ENCODE peak calls at places on chromosomes 6 and 20, in four cellular contexts. W is ELR; N is effector memory CD8-positive, alpha-beta T cell; T is GM23248. B is an unnamed sample.

GRCh38 chr20:13995841-13996240 is 525 bp downstream of the MACROD2 start:
- DNase-seq in W (no peak), N (no peak), T (peak; percentile 54), B (no peak)

GRCh38 chr20:46071573-46071972 is 18.2 kb downstream of the NCOA5 start:
- DNase-seq in W (peak; percentile 14), N (no peak), T (no peak), B (no peak)

GRCh38 chr6:149242883-149243282 is 74.6 kb upstream of the TAB2 start:
- DNase-seq in W (peak; percentile 56), N (no peak), T (no peak), B (no peak)

GRCh38 chr6:169831450-169832246 is 80.2 kb downstream of the ERMARD start:
- DNase-seq in W (peak; percentile 57), N (peak; percentile 66), T (peak; percentile 63), B (no peak)

GRCh38 chr6:144314562-144314961 is 29.4 kb downstream of the UTRN start:
- DNase-seq in W (no peak), N (no peak), T (no peak), B (no peak)

GRCh38 chr20:5652626-5653573 is 97.3 kb upstream of the SHLD1 start:
- DNase-seq in W (peak; percentile 96), N (no peak), T (peak; percentile 91), B (no peak)

GRCh38 chr20:63553933-63554290 is at the start of gene FNDC11:
- DNase-seq in W (no peak), N (no peak), T (peak; percentile 58), B (no peak)

GRCh38 chr20:44586986-44587980 is 4.9 kb downstream of the PKIG start:
- DNase-seq in W (no peak), N (no peak), T (no peak), B (no peak)

GRCh38 chr6:129576456-129576855 is 133.5 kb downstream of the ARHGAP18 start:
- DNase-seq in W (no peak), N (no peak), T (no peak), B (no peak)

GRCh38 chr20:22561965-22562581 is 22.3 kb downstream of the FOXA2 start:
- DNase-seq in W (no peak), N (no peak), T (no peak), B (no peak)

GRCh38 chr6:44339301-44339700 is 3.1 kb upstream of the SPATS1 start:
- DNase-seq in W (no peak), N (no peak), T (no peak), B (no peak)

GRCh38 chr20:35663813-35664543 is 722 bp downstream of the CPNE1 start:
- DNase-seq in W (peak; percentile 58), N (peak; percentile 70), T (peak; percentile 52), B (no peak)

GRCh38 chr6:140050232-140050995 is 676.0 kb upstream of the CITED2 start:
- DNase-seq in W (peak; percentile 86), N (no peak), T (peak; percentile 76), B (no peak)

GRCh38 chr6:40164345-40164755 is 230.1 kb upstream of the MOCS1 start:
- DNase-seq in W (no peak), N (no peak), T (no peak), B (no peak)

GRCh38 chr20:24678351-24679106 is 209.1 kb downstream of the SYNDIG1 start:
- DNase-seq in W (no peak), N (no peak), T (no peak), B (no peak)

GRCh38 chr6:152316024-152316423 is 321.1 kb downstream of the SYNE1 start:
- DNase-seq in W (peak; percentile 83), N (no peak), T (peak; percentile 85), B (no peak)

GRCh38 chr6:139657121-139657520 is 282.7 kb upstream of the CITED2 start:
- DNase-seq in W (no peak), N (no peak), T (no peak), B (no peak)

GRCh38 chr6:72216222-72217106 is 330.1 kb downstream of the RIMS1 start:
- DNase-seq in W (no peak), N (no peak), T (no peak), B (no peak)

GRCh38 chr6:14255916-14256315 is 138.3 kb downstream of the CD83 start:
- DNase-seq in W (no peak), N (no peak), T (no peak), B (no peak)

GRCh38 chr20:53834044-53834442 is 236.4 kb downstream of the BCAS1 start:
- DNase-seq in W (peak; percentile 33), N (no peak), T (no peak), B (no peak)

GRCh38 chr6:7978736-7979135 is 68.1 kb upstream of the TXNDC5 start:
- DNase-seq in W (no peak), N (no peak), T (no peak), B (peak; percentile 58)

GRCh38 chr20:37735541-37735940 is 41.7 kb downstream of the CTNNBL1 start:
- DNase-seq in W (no peak), N (no peak), T (no peak), B (no peak)

GRCh38 chr20:8808180-8808535 is 260.7 kb upstream of the PLCB4 start:
- DNase-seq in W (no peak), N (no peak), T (no peak), B (no peak)

GRCh38 chr6:108589244-108589730 is 28.6 kb downstream of the FOXO3 start:
- DNase-seq in W (peak; percentile 68), N (no peak), T (peak; percentile 68), B (no peak)

GRCh38 chr6:157777344-157777743 is 45.7 kb upstream of the SNX9 start:
- DNase-seq in W (no peak), N (no peak), T (no peak), B (no peak)

GRCh38 chr6:117547688-117548621 is 54.4 kb downstream of the GOPC start:
- DNase-seq in W (peak; percentile 27), N (peak; percentile 35), T (no peak), B (no peak)

GRCh38 chr6:42451595-42452170 is at the start of gene TRERF1:
- DNase-seq in W (peak; percentile 86), N (peak; percentile 42), T (peak; percentile 75), B (peak; percentile 67)

GRCh38 chr6:71420693-71421328 is 132.2 kb downstream of the OGFRL1 start:
- DNase-seq in W (peak; percentile 98), N (no peak), T (peak; percentile 99), B (peak; percentile 12)